ENCODE peak calls at places on chromosomes 5 and 9, in nine cellular contexts. Z is testis, S is A549, W is IMR-90, J is H54, A is heart left ventricle, F is ovary, H is thyroid gland, P is GM12891. C is an unnamed sample.

GRCh38 chr9:108443741-108444140 is 412.0 kb downstream of the ACTL7B start:
- DNase-seq in S (no peak), A (no peak), Z (no peak), P (no peak), W (peak; percentile 71), H (no peak), F (no peak), J (no peak), C (no peak)

GRCh38 chr9:19233344-19233743 is 2.9 kb downstream of the DENND4C start:
- DNase-seq in J (no peak), A (no peak), S (no peak), F (no peak), P (no peak), Z (no peak), W (no peak), H (peak; percentile 15), C (no peak)

GRCh38 chr5:83955916-83956315 is 235.3 kb upstream of the HAPLN1 start:
- DNase-seq in A (no peak), H (no peak), Z (no peak), J (no peak), P (no peak), W (peak; percentile 77), S (no peak), F (no peak), C (peak; percentile 60)

GRCh38 chr5:16552666-16553343 is 64.0 kb downstream of the RETREG1 start:
- DNase-seq in S (peak; percentile 55), H (peak; percentile 87), F (peak; percentile 31), A (peak; percentile 78), W (peak; percentile 55), Z (peak; percentile 84), J (peak; percentile 49), P (peak; percentile 20), C (peak; percentile 61)

GRCh38 chr9:7756088-7756487 is 43.5 kb downstream of the DMAC1 start:
- DNase-seq in A (no peak), Z (no peak), F (no peak), W (no peak), S (no peak), P (peak; percentile 7), H (no peak), J (no peak), C (peak; percentile 51)

GRCh38 chr9:129835860-129836223 is 584 bp downstream of the USP20 start:
- DNase-seq in A (no peak), J (no peak), H (no peak), S (no peak), P (no peak), W (peak; percentile 40), Z (no peak), F (no peak), C (no peak)

GRCh38 chr5:170896779-170897178 is 35.0 kb downstream of the RANBP17 start:
- DNase-seq in J (peak; percentile 11), Z (peak; percentile 36), A (no peak), S (peak; percentile 10), P (no peak), F (no peak), W (peak; percentile 18), H (no peak), C (peak; percentile 6)

GRCh38 chr5:98770158-98770910 is 3.1 kb upstream of the RGMB start:
- DNase-seq in P (peak; percentile 20), W (peak; percentile 66), F (peak; percentile 74), Z (peak; percentile 71), S (peak; percentile 25), A (peak; percentile 40), H (peak; percentile 60), J (no peak), C (peak; percentile 39)

GRCh38 chr5:122847687-122848081 is 2.3 kb downstream of the SNX24 start:
- DNase-seq in F (no peak), A (no peak), J (no peak), S (no peak), W (no peak), P (no peak), H (no peak), Z (no peak), C (no peak)

GRCh38 chr5:122844916-122845252 is 529 bp upstream of the SNX24 start:
- DNase-seq in P (peak; percentile 19), S (no peak), Z (peak; percentile 30), A (no peak), F (no peak), J (no peak), H (peak; percentile 21), W (peak; percentile 7), C (no peak)

GRCh38 chr5:122844136-122844915 is 1.1 kb upstream of the SNX24 start:
- DNase-seq in P (no peak), Z (peak; percentile 38), A (no peak), J (no peak), S (no peak), F (no peak), W (no peak), H (peak; percentile 24), C (peak; percentile 27)

GRCh38 chr5:122846051-122846567 is 696 bp downstream of the SNX24 start:
- DNase-seq in P (no peak), W (peak; percentile 73), S (peak; percentile 47), Z (no peak), H (peak; percentile 20), F (no peak), A (no peak), J (peak; percentile 48), C (peak; percentile 4)

GRCh38 chr5:122845253-122846050 is at the start of gene SNX24:
- DNase-seq in A (peak; percentile 84), W (peak; percentile 56), Z (peak; percentile 83), H (peak; percentile 84), J (peak; percentile 73), P (peak; percentile 77), F (peak; percentile 83), S (peak; percentile 81), C (peak; percentile 75)
- TF ChIP-seq POLR2A in A (no peak), W (peak; percentile 53), Z (no peak), H (peak; percentile 41), J (peak; percentile 79), P (no peak), F (peak; percentile 23), S (peak; percentile 73), C (peak; percentile 11)

DNA sequence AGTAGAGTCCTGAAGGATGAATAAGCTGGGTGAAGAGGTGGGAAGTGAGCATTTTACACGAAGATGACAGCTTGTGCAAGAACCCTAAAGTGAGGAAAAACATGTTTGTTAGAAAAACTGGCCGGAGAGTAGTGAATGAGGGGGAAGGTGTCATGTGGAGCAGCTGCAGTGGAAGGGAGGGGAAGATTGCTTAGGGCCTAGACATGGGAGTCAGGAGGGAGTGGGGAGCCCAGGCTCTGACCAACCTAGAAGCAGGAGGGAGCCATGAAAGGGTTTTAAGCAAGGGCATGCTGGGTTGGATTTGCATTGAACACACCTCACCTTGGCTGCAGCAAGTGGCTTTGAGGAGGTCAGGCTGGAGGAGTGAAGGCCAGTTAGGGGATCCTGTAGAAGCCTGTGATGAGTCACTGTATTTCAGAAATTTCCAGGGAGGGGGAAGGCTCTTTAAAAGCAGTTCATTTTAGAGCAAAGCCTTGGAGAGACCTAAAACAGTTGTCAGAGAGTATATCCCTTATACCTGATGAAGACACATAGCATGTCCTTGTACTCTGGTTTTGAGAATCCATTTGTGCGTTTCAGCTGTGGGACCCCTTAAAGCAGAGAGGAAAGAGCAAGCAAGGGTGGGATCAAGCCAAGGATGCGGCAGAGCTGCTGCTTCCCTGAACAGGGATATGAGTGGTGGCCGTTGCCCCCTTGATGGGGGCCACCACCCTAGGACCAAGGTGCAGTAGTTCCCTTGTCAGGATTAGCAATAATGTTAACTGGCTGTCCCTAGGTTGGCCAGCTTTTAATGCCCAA is 45.4 kb downstream of the ANGPTL2 start:
- DNase-seq in P (no peak), J (peak; percentile 48), H (no peak), F (no peak), S (no peak), W (peak; percentile 24), A (no peak), Z (no peak), C (no peak)
- TF ChIP-seq POLR2A in P (no peak), J (no peak), H (no peak), F (no peak), S (no peak), W (no peak), A (no peak), Z (no peak), C (no peak)

GRCh38 chr5:142769251-142769792 is 855 bp upstream of the ARHGAP26 start:
- DNase-seq in H (no peak), W (no peak), P (peak; percentile 18), A (no peak), J (no peak), Z (no peak), S (no peak), F (no peak), C (peak; percentile 35)

GRCh38 chr5:142769793-142770649 is at the start of gene ARHGAP26:
- DNase-seq in W (peak; percentile 91), S (peak; percentile 95), Z (peak; percentile 99), F (peak; percentile 95), A (peak; percentile 98), H (peak; percentile 98), J (peak; percentile 90), P (peak; percentile 92), C (peak; percentile 98)

GRCh38 chr5:142767925-142768324 is 2.3 kb upstream of the ARHGAP26 start:
- DNase-seq in Z (no peak), W (no peak), A (no peak), H (no peak), F (no peak), P (no peak), J (no peak), S (no peak), C (no peak)

GRCh38 chr5:142772766-142773293 is 2.7 kb downstream of the ARHGAP26 start:
- DNase-seq in A (no peak), Z (no peak), S (no peak), F (no peak), P (no peak), W (no peak), H (no peak), J (no peak), C (no peak)

GRCh38 chr5:142770650-142771609 is 753 bp downstream of the ARHGAP26 start:
- DNase-seq in A (peak; percentile 65), W (no peak), F (peak; percentile 45), P (peak; percentile 18), Z (peak; percentile 64), H (peak; percentile 69), S (peak; percentile 61), J (peak; percentile 32), C (peak; percentile 77)
- TF ChIP-seq POLR2A in A (no peak), W (no peak), F (no peak), P (no peak), Z (no peak), H (no peak), S (no peak), J (peak; percentile 13), C (no peak)

GRCh38 chr9:127803507-127804352 is 1.0 kb downstream of the FPGS start:
- DNase-seq in H (peak; percentile 52), W (no peak), S (peak; percentile 63), J (peak; percentile 99), Z (no peak), A (no peak), P (no peak), F (no peak), C (peak; percentile 38)

GRCh38 chr9:127806871-127807270 is 4.2 kb downstream of the FPGS start:
- DNase-seq in A (no peak), Z (no peak), J (no peak), P (no peak), H (no peak), W (no peak), F (no peak), S (no peak), C (no peak)

GRCh38 chr9:127801955-127802575 is 617 bp upstream of the FPGS start:
- DNase-seq in A (no peak), S (no peak), F (no peak), H (no peak), J (no peak), W (no peak), P (no peak), Z (no peak), C (peak; percentile 55)

GRCh38 chr9:127805620-127806019 is 2.9 kb downstream of the FPGS start:
- DNase-seq in J (no peak), S (peak; percentile 71), Z (no peak), W (no peak), H (no peak), A (peak; percentile 23), F (no peak), P (no peak), C (peak; percentile 63)

DNA sequence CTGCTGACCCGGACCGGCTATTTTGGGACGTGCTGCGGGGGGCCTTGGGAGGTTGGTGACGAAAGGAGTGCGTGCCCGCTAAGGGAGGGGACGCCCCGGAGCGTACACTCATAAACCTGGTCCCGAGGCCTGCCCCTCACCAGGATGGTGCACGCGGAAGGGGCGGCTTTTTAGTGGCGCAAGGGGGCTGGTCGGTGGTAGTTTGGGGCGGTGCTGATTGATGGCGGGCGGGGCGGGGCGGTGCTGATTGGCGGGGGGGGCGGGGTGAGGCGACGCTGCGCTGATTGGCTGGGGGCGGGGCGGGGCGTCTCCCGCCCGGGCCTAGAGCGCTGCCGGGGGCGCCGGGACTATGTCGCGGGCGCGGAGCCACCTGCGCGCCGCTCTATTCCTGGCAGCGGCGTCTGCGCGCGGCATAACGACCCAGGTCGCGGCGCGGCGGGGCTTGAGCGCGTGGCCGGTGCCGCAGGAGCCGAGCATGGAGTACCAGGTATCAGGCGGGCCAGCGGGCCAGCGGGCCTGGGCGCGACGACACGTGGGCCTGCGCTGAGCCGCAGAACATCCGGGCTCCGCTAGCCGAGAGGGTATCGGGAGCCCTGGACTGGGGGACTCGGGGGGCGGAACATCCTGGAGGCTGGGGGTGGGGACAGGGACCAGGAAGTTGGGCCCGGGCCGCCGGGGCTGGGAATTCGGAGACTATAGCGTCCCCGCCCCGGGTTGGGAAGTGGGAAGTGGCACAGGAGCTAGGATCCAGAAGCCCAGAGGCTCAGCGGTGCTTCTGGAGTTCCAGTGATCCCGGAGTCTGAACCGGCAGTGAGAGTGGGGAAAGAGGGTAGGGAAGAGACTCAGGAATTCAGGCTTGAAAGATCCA is at the start of gene FPGS:
- DNase-seq in F (peak; percentile 89), H (peak; percentile 89), J (peak; percentile 98), P (peak; percentile 94), W (peak; percentile 85), A (peak; percentile 92), S (peak; percentile 91), Z (peak; percentile 90), C (peak; percentile 92)
- TF ChIP-seq POLR2A in F (peak; percentile 81), H (peak; percentile 41), J (peak; percentile 85), P (peak; percentile 72), W (peak; percentile 78), A (no peak), S (peak; percentile 62), Z (peak; percentile 39), C (peak; percentile 78)